ENCODE peak calls at places on chromosomes 13 and 19, in four cellular contexts. J is lung, E is fibroblast of lung, I is breast epithelium. X is an unnamed sample.

GRCh38 chr19:20078696-20079095 is 896 bp downstream of the ZNF90 start:
- DNase-seq in I (no peak), J (peak), E (peak), X (peak)

GRCh38 chr19:47190167-47190727 is 40.8 kb downstream of the BBC3 start:
- DNase-seq in J (peak), I (peak), E (peak), X (peak)

GRCh38 chr19:55626350-55626749 is 2.0 kb upstream of the ZNF784 start:
- DNase-seq in I (no peak), J (no peak), E (no peak), X (no peak)

GRCh38 chr19:32874605-32875004 is 5.0 kb upstream of the SLC7A9 start:
- DNase-seq in J (no peak), I (no peak), E (no peak), X (no peak)

GRCh38 chr19:38401148-38401547 is 1.7 kb upstream of the FAM98C start:
- DNase-seq in E (no peak), I (no peak), J (no peak), X (peak)

GRCh38 chr19:57473646-57474045 is 3.7 kb downstream of the ZNF772 start:
- DNase-seq in J (no peak), E (peak), I (no peak), X (peak)

GRCh38 chr13:26719356-26719945 is 41.1 kb downstream of the GPR12 start:
- DNase-seq in J (no peak), E (no peak), I (no peak), X (no peak)

GRCh38 chr19:1923319-1923718 is 17.7 kb upstream of the CSNK1G2 start:
- DNase-seq in I (no peak), J (no peak), E (no peak), X (no peak)

GRCh38 chr13:80454245-80454644 is 113.3 kb upstream of the SPRY2 start:
- DNase-seq in E (peak), I (no peak), J (no peak), X (peak)

GRCh38 chr19:18108897-18109296 is 11.3 kb downstream of the MAST3 start:
- DNase-seq in E (no peak), J (no peak), I (no peak), X (no peak)

GRCh38 chr19:51660975-51661600 is 14.5 kb upstream of the SIGLEC14 start:
- DNase-seq in J (peak), E (peak), I (no peak), X (peak)

GRCh38 chr19:32930567-32930966 is 41.2 kb downstream of the CEP89 start:
- DNase-seq in I (no peak), E (no peak), J (no peak), X (no peak)

GRCh38 chr13:18959996-18960395 is 221.6 kb downstream of the TUBA3C start:
- DNase-seq in J (no peak), I (no peak), E (no peak), X (no peak)

GRCh38 chr19:46732172-46732938 is 13.5 kb upstream of the FKRP start:
- DNase-seq in E (no peak), I (no peak), J (no peak), X (no peak)

GRCh38 chr13:23044906-23045305 is 135.9 kb upstream of the SGCG start:
- DNase-seq in J (no peak), E (no peak), I (no peak), X (no peak)

GRCh38 chr19:53989600-53990533 is 1.6 kb upstream of the CACNG6 start:
- DNase-seq in E (no peak), J (no peak), I (no peak), X (peak)

GRCh38 chr19:2355168-2356035 is 4.7 kb upstream of the TMPRSS9 start:
- DNase-seq in E (peak), J (no peak), I (no peak), X (no peak)

GRCh38 chr13:44801990-44802389 is 187.3 kb downstream of the NUFIP1 start:
- DNase-seq in E (peak), J (no peak), I (no peak), X (peak)

GRCh38 chr13:77868717-77869116 is 49.9 kb downstream of the EDNRB start:
- DNase-seq in J (no peak), E (no peak), I (no peak), X (peak)

GRCh38 chr19:6233051-6233826 is 46.5 kb downstream of the MLLT1 start:
- DNase-seq in J (peak), E (peak), I (peak), X (peak)

GRCh38 chr19:8052464-8052859 is at the start of gene CCL25:
- DNase-seq in I (no peak), E (no peak), J (no peak), X (no peak)

GRCh38 chr13:51920786-51921185 is 59.0 kb downstream of the CCDC70 start:
- DNase-seq in J (no peak), E (no peak), I (no peak), X (no peak)

GRCh38 chr19:53982611-53983010 is 8.8 kb upstream of the CACNG6 start:
- DNase-seq in J (no peak), E (peak), I (no peak), X (peak)

GRCh38 chr19:47158879-47159509 is 28.4 kb downstream of the SAE1 start:
- DNase-seq in I (no peak), J (no peak), E (no peak), X (peak)

GRCh38 chr19:2549701-2550191 is 73.8 kb downstream of the GADD45B start:
- DNase-seq in I (no peak), E (peak), J (peak), X (peak)

GRCh38 chr13:43872181-43872580 is 7.4 kb downstream of the CCDC122 start:
- DNase-seq in I (no peak), E (no peak), J (no peak), X (no peak)

GRCh38 chr13:59734393-59734792 is 429.3 kb downstream of the DIAPH3 start:
- DNase-seq in I (no peak), J (no peak), E (no peak), X (no peak)

GRCh38 chr19:38213911-38214625 is 10.0 kb downstream of the DPF1 start:
- DNase-seq in E (peak), I (no peak), J (no peak), X (peak)

GRCh38 chr19:42207767-42208259 is 9.7 kb downstream of the DEDD2 start:
- DNase-seq in I (no peak), J (no peak), E (peak), X (peak)

GRCh38 chr13:38239874-38240273 is 109.8 kb upstream of the UFM1 start:
- DNase-seq in E (no peak), I (no peak), J (no peak), X (no peak)

GRCh38 chr13:43348397-43348796 is 325.0 kb downstream of the DNAJC15 start:
- DNase-seq in I (no peak), E (no peak), J (no peak), X (peak)

GRCh38 chr19:16442386-16443276 is 29.1 kb downstream of the EPS15L1 start:
- DNase-seq in E (no peak), J (no peak), I (no peak), X (no peak)

GRCh38 chr19:29923653-29924052 is 18.4 kb upstream of the URI1 start:
- DNase-seq in J (no peak), E (no peak), I (no peak), X (no peak)
- TF ChIP-seq CTCF in J (no peak), E (no peak), I (no peak), X (no peak)

GRCh38 chr19:49926520-49926919 is 2.5 kb upstream of the ATF5 start:
- DNase-seq in J (no peak), I (no peak), E (no peak), X (no peak)

GRCh38 chr19:49925486-49925885 is 3.5 kb upstream of the ATF5 start:
- DNase-seq in E (no peak), I (no peak), J (no peak), X (no peak)

GRCh38 chr19:49929121-49929610 is at the start of the genes ATF5 and NUP62:
- DNase-seq in J (peak), I (peak), E (peak), X (peak)

GRCh38 chr19:49929611-49930482 is 543 bp upstream of the NUP62 start:
- DNase-seq in J (peak), E (peak), I (peak), X (peak)

GRCh38 chr19:49927526-49928264 is 1.3 kb upstream of the ATF5 start:
- DNase-seq in J (no peak), E (no peak), I (no peak), X (no peak)
- H3K4me3 ChIP-seq in J (no peak), E (no peak), I (no peak), X (no peak)

DNA sequence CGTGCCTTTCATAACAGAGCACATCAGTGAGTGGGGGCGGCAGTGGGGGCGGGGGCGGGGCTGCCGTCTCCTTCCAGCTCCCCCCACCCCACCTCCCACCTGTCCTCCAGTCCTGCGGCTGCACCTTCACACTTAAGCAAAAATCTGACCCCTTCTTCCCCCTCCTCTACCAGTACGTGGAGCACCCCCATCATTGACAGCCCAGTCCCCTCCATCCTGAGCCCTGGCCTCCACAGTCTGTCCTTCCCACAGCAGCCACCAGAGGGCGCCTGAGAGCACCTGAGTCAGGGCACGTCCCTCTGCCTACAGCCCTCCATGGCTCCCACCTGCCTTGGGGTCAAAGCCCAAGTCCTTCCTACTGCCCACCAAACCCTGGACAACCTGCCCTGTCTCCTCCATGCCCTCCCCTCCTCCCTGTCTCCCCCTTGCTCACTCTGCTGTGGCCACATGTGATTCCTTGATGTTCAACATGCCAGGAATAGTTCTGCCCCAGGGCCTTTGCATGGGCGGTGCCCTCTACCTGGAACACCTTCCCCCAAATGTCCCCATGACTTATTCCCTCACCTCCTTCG is 4.0 kb downstream of the EBI3 start:
- DNase-seq in J (peak), I (no peak), E (peak), X (peak)
- TF ChIP-seq CTCF in J (no peak), I (peak), E (peak), X (peak)

GRCh38 chr13:50912851-50913250 is 3.3 kb downstream of the RNASEH2B start:
- DNase-seq in I (no peak), E (peak), J (no peak), X (no peak)

GRCh38 chr13:50911051-50911690 is 1.6 kb downstream of the RNASEH2B start:
- DNase-seq in E (peak), I (no peak), J (no peak), X (peak)

GRCh38 chr13:50914301-50914700 is 4.7 kb downstream of the RNASEH2B start:
- DNase-seq in E (no peak), J (no peak), I (no peak), X (no peak)

GRCh38 chr13:50910483-50910805 is 853 bp downstream of the RNASEH2B start:
- DNase-seq in I (peak), J (no peak), E (peak), X (peak)

GRCh38 chr13:50911937-50912624 is 2.5 kb downstream of the RNASEH2B start:
- DNase-seq in I (peak), E (peak), J (peak), X (peak)
- H3K4me3 ChIP-seq in I (no peak), E (peak), J (no peak), X (no peak)

GRCh38 chr19:35021016-35021415 is 9.3 kb upstream of the SCN1B start:
- DNase-seq in E (no peak), J (no peak), I (no peak), X (no peak)
- TF ChIP-seq CTCF in E (no peak), J (no peak), I (no peak), X (no peak)

X was measured in fibroblast of pulmonary artery.